ENCODE peak calls at places on chromosomes 3 and 15, in six cellular contexts. W is BJ, B is ovary, J is right atrium auricular region, Q is osteocyte, L is lung. I is an unnamed sample.

GRCh38 chr3:40920041-40920440 is 279.3 kb upstream of the CTNNB1 start:
- DNase-seq in W (no peak), B (no peak), J (no peak), Q (no peak), L (no peak), I (no peak)

GRCh38 chr15:57253082-57253481 is 123.2 kb upstream of the CGNL1 start:
- DNase-seq in W (no peak), B (no peak), J (no peak), Q (no peak), L (no peak), I (no peak)

GRCh38 chr3:15859507-15860013 is 61.8 kb upstream of the ANKRD28 start:
- DNase-seq in W (no peak), B (peak), J (peak), Q (peak), L (peak), I (no peak)

GRCh38 chr15:73800662-73801345 is 47.7 kb upstream of the INSYN1 start:
- DNase-seq in W (peak), B (peak), J (peak), Q (no peak), L (no peak), I (peak)

GRCh38 chr15:98914626-98915025 is 93.0 kb downstream of the PGPEP1L start:
- DNase-seq in W (peak), B (no peak), J (no peak), Q (no peak), L (no peak), I (peak)

GRCh38 chr3:139236336-139236735 is 107.5 kb upstream of the MRPS22 start:
- DNase-seq in W (no peak), B (no peak), J (no peak), Q (no peak), L (no peak), I (no peak)

GRCh38 chr3:106176734-106177133 is 307.9 kb upstream of the CBLB start:
- DNase-seq in W (no peak), B (no peak), J (no peak), Q (no peak), L (no peak), I (no peak)

GRCh38 chr3:128496602-128497304 is 3.8 kb upstream of the GATA2 start:
- DNase-seq in W (no peak), B (no peak), J (no peak), Q (peak), L (no peak), I (no peak)

GRCh38 chr15:83282859-83283812 is 1.3 kb downstream of the BNC1 start:
- DNase-seq in W (no peak), B (peak), J (no peak), Q (no peak), L (no peak), I (no peak)

GRCh38 chr3:156174229-156174847 is 54.0 kb downstream of the KCNAB1 start:
- DNase-seq in W (no peak), B (no peak), J (no peak), Q (no peak), L (no peak), I (no peak)

GRCh38 chr3:113136071-113136470 is 75.3 kb upstream of the BOC start:
- DNase-seq in W (no peak), B (no peak), J (no peak), Q (no peak), L (no peak), I (no peak)

GRCh38 chr3:50620420-50620819 is 3.5 kb downstream of the MAPKAPK3 start:
- DNase-seq in W (no peak), B (no peak), J (no peak), Q (no peak), L (no peak), I (no peak)

GRCh38 chr3:189947948-189948723 is 172.6 kb downstream of the P3H2 start:
- DNase-seq in W (no peak), B (no peak), J (no peak), Q (no peak), L (no peak), I (no peak)
- TF ChIP-seq CTCF in W (peak), B (no peak), J (peak), Q (peak), L (peak), I (peak)

GRCh38 chr3:194522579-194523046 is 35.8 kb upstream of the ATP13A3 start:
- DNase-seq in W (no peak), B (no peak), J (no peak), Q (no peak), L (no peak), I (no peak)

GRCh38 chr3:194532591-194532990 is 45.8 kb upstream of the ATP13A3 start:
- DNase-seq in W (peak), B (no peak), J (no peak), Q (no peak), L (no peak), I (no peak)

GRCh38 chr3:194526164-194526563 is 39.4 kb upstream of the ATP13A3 start:
- DNase-seq in W (no peak), B (no peak), J (no peak), Q (no peak), L (no peak), I (no peak)

GRCh38 chr3:194527726-194528125 is 40.9 kb upstream of the ATP13A3 start:
- DNase-seq in W (no peak), B (no peak), J (no peak), Q (no peak), L (no peak), I (no peak)
- TF ChIP-seq CTCF in W (no peak), B (no peak), J (no peak), Q (no peak), L (no peak), I (no peak)

GRCh38 chr3:127091376-127091775 is 101.6 kb upstream of the PRR23E start:
- DNase-seq in W (no peak), B (no peak), J (no peak), Q (no peak), L (no peak), I (no peak)

GRCh38 chr3:127090218-127091160 is 102.4 kb upstream of the PRR23E start:
- DNase-seq in W (no peak), B (no peak), J (no peak), Q (no peak), L (no peak), I (no peak)

GRCh38 chr3:127093312-127093711 is 99.6 kb upstream of the PRR23E start:
- DNase-seq in W (no peak), B (no peak), J (no peak), Q (no peak), L (no peak), I (no peak)

GRCh38 chr3:127092368-127092767 is 100.6 kb upstream of the PRR23E start:
- DNase-seq in W (no peak), B (no peak), J (no peak), Q (no peak), L (no peak), I (no peak)

DNA sequence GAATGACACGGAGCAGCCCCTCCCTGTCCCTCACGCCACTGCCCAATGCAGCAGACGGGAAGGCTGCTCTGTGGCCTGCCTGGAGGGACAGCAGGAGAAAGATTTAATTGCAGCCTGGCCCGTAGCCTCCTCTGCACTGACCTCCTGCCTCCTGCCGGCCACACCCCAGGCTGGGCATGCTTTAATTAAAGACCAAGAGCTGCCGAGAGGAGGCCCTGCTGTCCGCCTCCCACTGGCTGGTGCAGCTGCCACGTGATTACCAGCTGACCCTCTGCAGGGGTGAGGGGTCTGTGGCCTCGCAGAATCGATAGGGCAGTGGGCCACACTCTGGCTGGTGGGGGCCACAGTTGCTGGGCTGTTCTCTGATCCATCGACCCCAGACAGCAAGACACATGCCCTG is 100.2 kb upstream of the PRR23E start:
- DNase-seq in W (no peak), B (no peak), J (no peak), Q (no peak), L (no peak), I (no peak)
- TF ChIP-seq CTCF in W (no peak), B (no peak), J (no peak), Q (no peak), L (no peak), I (no peak)

GRCh38 chr15:69315402-69316110 is 16.8 kb downstream of the PAQR5 start:
- DNase-seq in W (no peak), B (no peak), J (no peak), Q (no peak), L (no peak), I (no peak)
- TF ChIP-seq CTCF in W (no peak), B (no peak), J (no peak), Q (no peak), L (no peak), I (no peak)

GRCh38 chr3:141128126-141128777 is 77.1 kb downstream of the SPSB4 start:
- DNase-seq in W (no peak), B (no peak), J (peak), Q (peak), L (no peak), I (no peak)
- TF ChIP-seq CTCF in W (no peak), B (no peak), J (no peak), Q (no peak), L (no peak), I (no peak)

GRCh38 chr3:49001155-49001554 is 6.0 kb upstream of the WDR6 start:
- DNase-seq in W (no peak), B (no peak), J (no peak), Q (no peak), L (no peak), I (no peak)
- TF ChIP-seq CTCF in W (no peak), B (no peak), J (no peak), Q (no peak), L (no peak), I (no peak)

GRCh38 chr3:123202451-123202850 is 708 bp downstream of the SEC22A start:
- DNase-seq in W (no peak), B (no peak), J (no peak), Q (no peak), L (no peak), I (no peak)
- TF ChIP-seq CTCF in W (peak), B (no peak), J (no peak), Q (peak), L (no peak), I (no peak)

I was measured in AG09309.